ENCODE peak calls at places on chromosomes 6 and 20, in seven cellular contexts. G is HepG2, T is sigmoid colon, Z is A549, W is tibial nerve, J is K562, M is GM12878. D is an unnamed sample.

GRCh38 chr20:60272790-60273189 is 314.6 kb downstream of the CDH26 start:
- DNase-seq in T (no peak), Z (no peak), W (no peak), G (no peak), M (no peak), J (no peak), D (no peak)

GRCh38 chr6:142941018-142941417 is 4.0 kb downstream of the HIVEP2 start:
- DNase-seq in T (no peak), J (no peak), M (no peak), Z (no peak), G (no peak), W (no peak), D (no peak)

GRCh38 chr6:157519255-157520116 is 138.5 kb downstream of the ZDHHC14 start:
- DNase-seq in W (no peak), Z (no peak), M (no peak), T (no peak), G (no peak), J (no peak), D (no peak)

GRCh38 chr20:52954849-52955248 is 17.3 kb upstream of the TSHZ2 start:
- DNase-seq in Z (no peak), T (no peak), M (no peak), G (no peak), W (no peak), J (no peak), D (no peak)

GRCh38 chr6:45626087-45626891 is 248.6 kb upstream of the SUPT3H start:
- DNase-seq in Z (no peak), T (no peak), G (no peak), M (no peak), J (no peak), W (no peak), D (no peak)

GRCh38 chr6:40894962-40895799 is 143.8 kb downstream of the UNC5CL start:
- DNase-seq in W (no peak), M (no peak), G (peak), J (peak), T (peak), Z (peak), D (peak)

GRCh38 chr6:3309391-3310050 is 50.8 kb downstream of the PSMG4 start:
- DNase-seq in M (no peak), W (no peak), J (no peak), T (peak), Z (no peak), G (no peak), D (no peak)

GRCh38 chr6:75084872-75085381 is 120.9 kb downstream of the COL12A1 start:
- DNase-seq in M (no peak), Z (no peak), G (peak), W (no peak), T (peak), J (no peak), D (peak)

GRCh38 chr6:33622456-33623431 is 1.6 kb downstream of the ITPR3 start:
- DNase-seq in T (no peak), Z (no peak), M (peak), W (no peak), J (peak), G (no peak), D (peak)

GRCh38 chr6:80608881-80609280 is 502.4 kb downstream of the BCKDHB start:
- DNase-seq in J (no peak), G (no peak), W (no peak), M (no peak), Z (no peak), T (no peak), D (no peak)

GRCh38 chr6:123715243-123715863 is 78.6 kb upstream of the TRDN start:
- DNase-seq in M (no peak), Z (peak), W (no peak), G (peak), T (no peak), J (peak), D (no peak)

GRCh38 chr20:46242390-46242789 is 65.9 kb downstream of the CDH22 start:
- DNase-seq in Z (no peak), J (no peak), G (no peak), T (no peak), W (no peak), M (no peak), D (no peak)

GRCh38 chr20:10669843-10670446 is 3.9 kb downstream of the JAG1 start:
- DNase-seq in G (no peak), M (no peak), Z (no peak), J (no peak), W (no peak), T (no peak), D (no peak)

GRCh38 chr20:31869942-31870702 is at the start of the genes DUSP15 and TTLL9:
- DNase-seq in G (no peak), M (no peak), Z (no peak), J (peak), W (peak), T (no peak), D (peak)

GRCh38 chr6:162344935-162345599 is 382.5 kb downstream of the PRKN start:
- DNase-seq in J (no peak), M (no peak), G (no peak), Z (no peak), W (no peak), T (no peak), D (no peak)

GRCh38 chr6:14706378-14706929 is 539.4 kb upstream of the JARID2 start:
- DNase-seq in M (no peak), J (peak), T (peak), W (no peak), Z (peak), G (no peak), D (peak)

GRCh38 chr20:52426856-52427255 is 235.3 kb upstream of the ZFP64 start:
- DNase-seq in M (no peak), Z (no peak), W (no peak), J (no peak), T (no peak), G (no peak), D (no peak)

DNA sequence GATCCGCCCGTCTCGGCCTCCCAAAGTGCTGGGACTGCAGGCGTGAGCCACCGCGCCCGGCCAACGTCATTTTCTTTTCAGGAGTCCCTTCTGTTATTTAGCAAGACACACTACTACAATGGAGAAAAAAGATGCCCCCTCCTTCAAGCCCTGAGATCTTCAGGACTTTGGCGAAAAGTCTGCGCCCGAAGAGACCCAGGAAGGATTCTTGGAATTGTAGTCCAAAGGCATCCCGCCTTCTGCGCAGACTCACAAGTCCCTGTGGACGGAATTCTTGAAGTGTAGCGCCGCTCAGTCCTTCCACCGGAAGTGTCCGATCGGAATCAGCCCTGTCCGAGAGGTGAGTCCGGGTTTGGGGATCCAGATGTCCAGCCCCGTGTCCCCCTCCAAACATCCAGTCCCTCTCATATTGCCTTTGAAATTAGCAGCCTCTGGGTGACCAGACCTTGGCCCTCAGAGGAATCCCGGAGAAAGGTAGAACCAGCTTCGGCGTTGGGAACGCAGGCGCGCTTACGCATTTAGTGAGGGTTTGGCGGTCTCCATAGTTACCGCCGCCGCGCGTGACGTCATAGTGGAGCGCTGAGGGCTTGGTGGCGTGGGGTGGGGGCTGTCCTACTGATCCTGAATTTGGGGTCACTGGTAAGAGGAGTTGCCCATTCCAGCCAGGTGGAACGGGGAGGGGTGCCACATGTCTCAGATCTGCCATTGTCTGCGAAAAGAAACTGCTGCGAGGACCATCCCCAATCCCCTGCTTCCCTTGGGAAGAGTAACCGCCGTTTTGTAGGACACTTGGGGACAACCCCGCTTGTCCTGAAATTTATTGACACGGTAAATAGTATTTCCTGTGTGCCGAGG is 490 bp downstream of the ZNF165 start:
- DNase-seq in W (peak), J (peak), G (peak), T (peak), Z (peak), M (peak), D (peak)
- TF ChIP-seq EP300 in W (peak), J (peak), G (peak), T (no peak), Z (no peak), M (no peak), D (no peak)

DNA sequence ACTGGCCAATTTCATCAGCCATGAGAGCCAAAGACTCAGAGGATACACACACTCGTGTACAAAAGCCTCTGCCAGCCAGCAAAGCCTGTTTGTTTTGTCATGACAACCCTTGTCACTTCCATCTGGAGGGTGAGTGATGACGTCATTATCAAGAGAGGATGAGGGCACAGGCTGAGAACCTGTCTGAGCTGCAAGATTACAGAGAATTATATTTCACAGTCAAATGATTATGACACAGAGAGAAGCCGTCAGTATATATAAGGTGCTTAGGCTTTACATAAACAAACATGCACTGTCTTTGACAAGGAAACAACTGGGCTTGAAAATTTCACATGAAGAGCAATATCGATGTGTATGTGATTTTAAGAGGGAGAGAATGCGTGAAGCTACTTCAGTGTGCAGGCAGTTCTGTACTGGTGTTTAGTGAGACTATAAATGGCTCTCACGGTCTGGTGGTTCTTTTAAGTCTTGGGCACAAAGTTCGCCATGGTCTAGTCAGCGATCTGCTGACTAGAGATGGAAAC is 36.5 kb upstream of the BCLAF1 start:
- DNase-seq in W (no peak), M (no peak), J (no peak), Z (peak), G (peak), T (no peak), D (no peak)
- TF ChIP-seq EP300 in W (no peak), M (no peak), J (no peak), Z (no peak), G (no peak), T (no peak), D (no peak)

GRCh38 chr6:158708239-158708638 is 58.4 kb downstream of the SYTL3 start:
- DNase-seq in W (no peak), J (no peak), M (no peak), Z (no peak), T (peak), G (no peak), D (no peak)

GRCh38 chr6:158707826-158708225 is 58.0 kb downstream of the SYTL3 start:
- DNase-seq in T (peak), W (peak), G (no peak), Z (no peak), M (no peak), J (no peak), D (peak)

GRCh38 chr6:158706369-158706982 is 56.6 kb downstream of the SYTL3 start:
- DNase-seq in G (peak), T (peak), W (peak), Z (peak), M (no peak), J (peak), D (peak)

GRCh38 chr6:158705386-158706126 is 55.7 kb downstream of the SYTL3 start:
- DNase-seq in W (no peak), M (no peak), T (peak), J (no peak), G (no peak), Z (no peak), D (no peak)

DNA sequence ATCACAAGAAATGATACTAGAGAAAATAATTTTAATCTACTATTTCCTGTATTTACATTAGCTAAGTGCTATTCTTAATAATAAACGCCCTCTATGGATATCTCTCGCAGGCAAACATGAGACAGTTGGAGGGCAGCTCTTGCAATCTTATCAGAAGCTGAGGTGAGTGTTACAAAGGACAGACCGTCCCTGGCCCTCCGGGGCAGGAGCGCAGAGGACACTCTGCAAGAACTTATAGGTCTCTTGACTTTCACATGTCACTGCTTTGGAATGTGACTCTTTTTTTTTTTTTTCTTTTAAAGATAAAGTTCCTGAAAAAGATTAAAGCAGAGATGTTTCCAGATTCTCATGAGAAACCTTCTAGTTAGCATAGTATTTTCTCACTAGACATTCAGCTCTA is 57.3 kb downstream of the SYTL3 start:
- DNase-seq in M (no peak), Z (peak), W (no peak), T (peak), J (peak), G (no peak), D (peak)
- TF ChIP-seq EP300 in M (no peak), Z (no peak), W (no peak), T (no peak), J (peak), G (no peak), D (no peak)

DNA sequence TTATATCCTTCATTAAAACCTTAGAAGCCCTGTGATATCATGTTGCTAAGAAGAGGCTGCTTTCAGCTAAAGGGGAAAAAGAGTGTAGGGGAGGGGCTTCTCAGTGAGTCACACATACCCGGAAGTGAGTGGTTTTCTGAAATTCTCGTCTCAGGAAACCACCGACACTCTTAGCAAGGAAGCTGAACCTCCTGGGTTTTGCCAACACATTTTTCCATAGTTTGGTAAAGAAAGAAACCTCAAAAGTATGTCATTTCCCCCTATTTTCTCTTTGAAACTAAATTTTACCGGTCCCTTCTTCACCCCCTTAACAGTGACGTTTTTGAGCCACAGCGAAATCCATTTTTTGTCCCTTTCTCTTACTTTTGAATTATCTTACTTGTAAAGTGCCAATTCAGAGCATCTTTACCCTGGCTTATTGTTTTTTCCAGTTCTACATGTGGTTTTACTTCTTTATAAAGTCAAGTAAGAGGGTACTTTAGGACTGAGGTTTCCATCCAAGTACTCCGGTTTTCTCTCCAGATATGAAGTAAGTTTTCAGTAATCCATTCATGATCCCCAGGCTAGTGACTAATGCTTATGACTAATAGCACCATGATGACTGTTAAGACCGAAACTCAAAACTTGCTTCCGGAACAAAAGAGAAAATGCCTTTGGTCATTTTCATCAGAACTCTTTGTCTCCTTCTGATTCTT is 219.3 kb downstream of the ARHGAP18 start:
- DNase-seq in M (peak), J (peak), T (no peak), Z (peak), W (no peak), G (peak), D (peak)
- TF ChIP-seq EP300 in M (no peak), J (peak), T (no peak), Z (no peak), W (peak), G (peak), D (no peak)

GRCh38 chr6:17027441-17027840 is 74.4 kb upstream of the STMND1 start:
- DNase-seq in T (no peak), W (no peak), Z (no peak), M (no peak), G (no peak), J (no peak), D (no peak)
- TF ChIP-seq EP300 in T (no peak), W (no peak), Z (no peak), M (no peak), G (no peak), J (no peak), D (no peak)

DNA sequence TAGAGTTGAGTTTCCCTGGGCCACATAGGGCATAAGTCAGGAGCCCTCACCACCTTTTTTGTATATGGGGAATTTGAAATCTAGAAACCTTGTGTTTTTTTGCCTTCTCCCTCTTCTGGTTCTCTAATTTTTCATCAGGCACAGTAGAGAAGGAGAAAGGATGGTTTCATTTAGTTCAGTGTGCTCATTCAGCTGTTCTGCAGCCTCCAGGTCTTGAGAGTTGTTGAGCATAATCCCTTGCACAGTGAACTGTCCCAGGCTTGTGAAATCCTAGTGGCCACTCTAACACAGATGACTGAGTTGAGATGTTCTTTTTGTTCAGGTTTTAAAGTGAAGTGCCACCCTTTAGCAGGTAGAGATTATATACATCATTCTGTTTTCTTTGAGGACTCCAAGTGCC is 183.5 kb downstream of the CDKAL1 start:
- DNase-seq in J (no peak), M (no peak), W (no peak), T (no peak), Z (no peak), G (no peak), D (no peak)
- TF ChIP-seq EP300 in J (no peak), M (no peak), W (no peak), T (no peak), Z (no peak), G (no peak), D (no peak)

DNA sequence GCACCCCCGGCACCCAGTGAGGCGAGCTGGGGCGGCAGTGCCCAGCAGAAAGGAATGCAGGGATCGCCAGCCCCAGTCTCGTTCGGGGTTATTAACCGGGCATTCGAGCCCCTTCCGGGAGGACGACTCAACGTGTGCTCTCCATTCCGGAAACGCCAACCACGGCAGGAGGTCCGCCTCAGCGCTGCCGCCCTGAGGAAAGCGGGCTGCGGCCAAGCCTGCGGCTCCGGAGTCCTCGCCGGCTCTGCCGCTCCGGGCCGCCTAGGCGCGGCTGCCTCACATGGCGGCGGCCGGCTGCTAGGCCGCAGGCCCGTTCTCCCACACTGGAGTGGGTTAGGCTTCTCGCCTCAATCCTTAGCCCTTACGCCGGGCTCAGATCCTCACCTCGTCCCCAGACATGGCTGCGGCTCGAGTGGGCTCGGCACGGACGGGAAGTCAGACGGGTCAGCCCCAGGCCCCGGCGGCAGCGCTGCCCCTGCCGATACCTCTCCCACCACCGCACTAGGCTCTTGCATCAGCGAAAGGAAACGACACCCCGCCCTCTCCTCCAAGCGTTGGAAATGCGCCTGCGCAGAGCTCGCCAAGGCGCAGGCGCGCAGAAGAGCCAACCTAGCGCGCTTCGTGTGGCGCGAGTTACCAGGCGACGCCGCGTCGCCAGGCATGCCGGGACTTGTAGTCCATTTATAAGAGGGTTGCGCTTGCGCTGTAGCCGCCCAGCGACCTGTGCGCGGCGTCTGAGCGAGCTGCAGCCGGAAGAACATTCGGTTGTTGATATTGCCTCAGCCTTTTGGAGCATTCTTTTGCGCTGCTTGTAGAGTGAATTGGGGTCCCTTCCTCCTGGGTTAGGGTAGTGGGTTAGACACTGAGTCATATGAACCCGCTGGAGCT is at the start of gene EIF2S2:
- DNase-seq in T (peak), M (peak), W (peak), G (peak), Z (peak), J (peak), D (peak)
- TF ChIP-seq EP300 in T (no peak), M (no peak), W (peak), G (no peak), Z (no peak), J (peak), D (no peak)

DNA sequence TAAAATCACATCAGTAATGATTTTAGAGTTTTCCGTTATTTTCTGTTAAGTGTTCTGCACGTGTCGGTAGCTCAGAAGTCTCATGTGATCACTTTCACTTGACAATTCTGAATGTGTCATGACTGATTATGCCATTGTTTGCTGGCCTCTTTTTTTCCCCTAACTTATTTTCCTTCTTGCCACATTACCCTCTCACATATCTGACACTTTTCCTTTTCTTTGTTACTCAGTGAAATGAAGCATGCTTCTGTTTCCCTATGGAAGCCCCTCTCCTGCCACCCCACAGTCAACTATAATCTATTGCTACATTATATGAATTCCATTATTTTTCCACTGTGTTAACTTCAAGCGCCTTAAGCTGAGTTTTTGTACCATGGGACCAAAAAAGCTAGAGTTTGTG is 531.6 kb upstream of the HS3ST5 start:
- DNase-seq in T (no peak), W (no peak), J (no peak), M (no peak), G (no peak), Z (no peak), D (no peak)
- TF ChIP-seq EP300 in T (no peak), W (no peak), J (no peak), M (no peak), G (no peak), Z (no peak), D (no peak)